ENCODE peak calls at places on chromosomes 12 and 14, in six cellular contexts. N is activated effector memory CD4-positive, alpha-beta T cell treated with Interleukin-2 at 50 U/mL for 16 hours; U is ureter; A is EL; D is CD4-positive, alpha-beta T cell; R is HTR-8/SVneo. C is an unnamed sample.

GRCh38 chr12:32718926-32719325 is 36.8 kb downstream of the YARS2 start:
- DNase-seq in N (no peak), U (no peak), A (no peak), D (no peak), R (no peak), C (no peak)

GRCh38 chr14:96037891-96038557 is 1.1 kb upstream of the C14orf132 start:
- DNase-seq in N (no peak), U (no peak), A (peak; percentile 27), D (no peak), R (no peak), C (no peak)

GRCh38 chr14:102481791-102482238 is 27.8 kb downstream of the ANKRD9 start:
- DNase-seq in N (no peak), U (no peak), A (peak; percentile 62), D (no peak), R (peak; percentile 30), C (no peak)

GRCh38 chr14:67668559-67668958 is 5.9 kb downstream of the VTI1B start:
- DNase-seq in N (no peak), U (no peak), A (no peak), D (no peak), R (no peak), C (no peak)

GRCh38 chr12:92593734-92594402 is 108.9 kb upstream of the PLEKHG7 start:
- DNase-seq in N (peak; percentile 72), U (peak; percentile 45), A (peak; percentile 93), D (peak; percentile 72), R (peak; percentile 59), C (peak; percentile 60)

GRCh38 chr14:101352567-101352966 is 208.7 kb upstream of the DIO3 start:
- DNase-seq in N (no peak), U (peak; percentile 27), A (no peak), D (no peak), R (no peak), C (no peak)

GRCh38 chr14:100988411-100988900 is 84.9 kb upstream of the RTL1 start:
- DNase-seq in N (no peak), U (no peak), A (no peak), D (no peak), R (no peak), C (no peak)

GRCh38 chr12:87231818-87232217 is 797.4 kb downstream of the C12orf50 start:
- DNase-seq in N (no peak), U (no peak), A (no peak), D (no peak), R (no peak), C (no peak)

GRCh38 chr12:89971880-89972279 is 263.2 kb upstream of the ATP2B1 start:
- DNase-seq in N (no peak), U (no peak), A (no peak), D (no peak), R (no peak), C (no peak)